ENCODE peak calls at places on chromosomes 11 and 22, in seven cellular contexts. One of them, this sample, is unnamed.

GRCh38 chr11:9267680-9268079 is 2.5 kb upstream of the DENND5A start:
- DNase-seq in fibroblast of pulmonary artery: no peak
- DNase-seq in HL-60: no peak
- DNase-seq in brain microvascular endothelial cell: no peak
- DNase-seq in gastrocnemius medialis: no peak
- DNase-seq in HFF-Myc: no peak
- DNase-seq in Peyer's patch: no peak
- DNase-seq in this sample: no peak

GRCh38 chr11:130129922-130130321 is 29.7 kb upstream of the ST14 start:
- DNase-seq in HL-60: no peak
- DNase-seq in gastrocnemius medialis: no peak
- DNase-seq in Peyer's patch: no peak
- DNase-seq in fibroblast of pulmonary artery: no peak
- DNase-seq in brain microvascular endothelial cell: no peak
- DNase-seq in HFF-Myc: no peak
- DNase-seq in this sample: no peak

GRCh38 chr11:125772834-125773505 is 5.7 kb downstream of the PATE2 start:
- DNase-seq in HFF-Myc: no peak
- DNase-seq in gastrocnemius medialis: no peak
- DNase-seq in fibroblast of pulmonary artery: peak; percentile 83
- DNase-seq in brain microvascular endothelial cell: peak; percentile 50
- DNase-seq in HL-60: no peak
- DNase-seq in Peyer's patch: no peak
- DNase-seq in this sample: peak; percentile 67

GRCh38 chr11:5136246-5136645 is 1.9 kb downstream of the OR52A5 start:
- DNase-seq in HFF-Myc: no peak
- DNase-seq in HL-60: no peak
- DNase-seq in gastrocnemius medialis: no peak
- DNase-seq in brain microvascular endothelial cell: no peak
- DNase-seq in fibroblast of pulmonary artery: no peak
- DNase-seq in Peyer's patch: no peak
- DNase-seq in this sample: no peak

GRCh38 chr22:35959121-35959800 is 69.4 kb downstream of the RBFOX2 start:
- DNase-seq in Peyer's patch: no peak
- DNase-seq in gastrocnemius medialis: no peak
- DNase-seq in HL-60: no peak
- DNase-seq in brain microvascular endothelial cell: no peak
- DNase-seq in HFF-Myc: no peak
- DNase-seq in fibroblast of pulmonary artery: no peak
- DNase-seq in this sample: no peak

GRCh38 chr11:46695345-46696211 is 4.8 kb downstream of the ARHGAP1 start:
- DNase-seq in gastrocnemius medialis: no peak
- DNase-seq in HL-60: no peak
- DNase-seq in Peyer's patch: no peak
- DNase-seq in brain microvascular endothelial cell: no peak
- DNase-seq in fibroblast of pulmonary artery: no peak
- DNase-seq in HFF-Myc: no peak
- DNase-seq in this sample: no peak

GRCh38 chr11:118791961-118792578 is 1.1 kb upstream of the DDX6 start:
- DNase-seq in Peyer's patch: peak; percentile 53
- DNase-seq in HFF-Myc: no peak
- DNase-seq in HL-60: peak; percentile 38
- DNase-seq in gastrocnemius medialis: peak; percentile 5
- DNase-seq in fibroblast of pulmonary artery: peak; percentile 11
- DNase-seq in brain microvascular endothelial cell: peak; percentile 2
- DNase-seq in this sample: no peak

GRCh38 chr11:11217555-11218286 is 135.3 kb downstream of the CSNK2A3 start:
- DNase-seq in Peyer's patch: no peak
- DNase-seq in HL-60: no peak
- DNase-seq in fibroblast of pulmonary artery: no peak
- DNase-seq in brain microvascular endothelial cell: no peak
- DNase-seq in gastrocnemius medialis: no peak
- DNase-seq in HFF-Myc: no peak
- DNase-seq in this sample: no peak

GRCh38 chr11:2214527-2215229 is 43.1 kb upstream of the TH start:
- DNase-seq in gastrocnemius medialis: no peak
- DNase-seq in fibroblast of pulmonary artery: no peak
- DNase-seq in HFF-Myc: no peak
- DNase-seq in Peyer's patch: no peak
- DNase-seq in HL-60: no peak
- DNase-seq in brain microvascular endothelial cell: no peak
- DNase-seq in this sample: no peak

GRCh38 chr11:11243258-11243789 is 109.7 kb downstream of the CSNK2A3 start:
- DNase-seq in brain microvascular endothelial cell: no peak
- DNase-seq in gastrocnemius medialis: peak; percentile 12
- DNase-seq in HL-60: no peak
- DNase-seq in HFF-Myc: no peak
- DNase-seq in Peyer's patch: no peak
- DNase-seq in fibroblast of pulmonary artery: no peak
- DNase-seq in this sample: no peak

GRCh38 chr11:96990934-96991333 is 601.1 kb downstream of the JRKL start:
- DNase-seq in HFF-Myc: no peak
- DNase-seq in brain microvascular endothelial cell: no peak
- DNase-seq in fibroblast of pulmonary artery: no peak
- DNase-seq in HL-60: no peak
- DNase-seq in Peyer's patch: no peak
- DNase-seq in gastrocnemius medialis: no peak
- DNase-seq in this sample: no peak

GRCh38 chr22:38346506-38346905 is 29.3 kb upstream of the CSNK1E start:
- DNase-seq in Peyer's patch: peak; percentile 10
- DNase-seq in gastrocnemius medialis: no peak
- DNase-seq in HFF-Myc: no peak
- DNase-seq in brain microvascular endothelial cell: no peak
- DNase-seq in HL-60: no peak
- DNase-seq in fibroblast of pulmonary artery: no peak
- DNase-seq in this sample: no peak

GRCh38 chr11:122812612-122813011 is 25.7 kb upstream of the CRTAM start:
- DNase-seq in gastrocnemius medialis: no peak
- DNase-seq in HFF-Myc: no peak
- DNase-seq in Peyer's patch: no peak
- DNase-seq in fibroblast of pulmonary artery: no peak
- DNase-seq in brain microvascular endothelial cell: no peak
- DNase-seq in HL-60: no peak
- DNase-seq in this sample: no peak

GRCh38 chr11:75423721-75424120 is 9.3 kb downstream of the KLHL35 start:
- DNase-seq in fibroblast of pulmonary artery: no peak
- DNase-seq in HFF-Myc: no peak
- DNase-seq in brain microvascular endothelial cell: no peak
- DNase-seq in HL-60: no peak
- DNase-seq in gastrocnemius medialis: no peak
- DNase-seq in Peyer's patch: no peak
- DNase-seq in this sample: no peak

GRCh38 chr11:495537-495931 is 11.5 kb downstream of the RNH1 start:
- DNase-seq in HL-60: no peak
- DNase-seq in gastrocnemius medialis: no peak
- DNase-seq in brain microvascular endothelial cell: no peak
- DNase-seq in fibroblast of pulmonary artery: no peak
- DNase-seq in HFF-Myc: no peak
- DNase-seq in Peyer's patch: no peak
- DNase-seq in this sample: no peak

GRCh38 chr22:39297490-39298193 is 21.8 kb downstream of the RPL3 start:
- DNase-seq in Peyer's patch: peak; percentile 49
- DNase-seq in HFF-Myc: no peak
- DNase-seq in HL-60: no peak
- DNase-seq in brain microvascular endothelial cell: no peak
- DNase-seq in fibroblast of pulmonary artery: no peak
- DNase-seq in gastrocnemius medialis: no peak
- DNase-seq in this sample: no peak

GRCh38 chr11:121439337-121439736 is 12.8 kb upstream of the SORL1 start:
- DNase-seq in Peyer's patch: no peak
- DNase-seq in HFF-Myc: no peak
- DNase-seq in gastrocnemius medialis: no peak
- DNase-seq in fibroblast of pulmonary artery: no peak
- DNase-seq in brain microvascular endothelial cell: no peak
- DNase-seq in HL-60: no peak
- DNase-seq in this sample: no peak

GRCh38 chr22:48710410-48710809 is 1117.3 kb downstream of the BRD1 start:
- DNase-seq in gastrocnemius medialis: no peak
- DNase-seq in HL-60: no peak
- DNase-seq in HFF-Myc: no peak
- DNase-seq in fibroblast of pulmonary artery: no peak
- DNase-seq in Peyer's patch: no peak
- DNase-seq in brain microvascular endothelial cell: no peak
- DNase-seq in this sample: no peak

GRCh38 chr11:21301981-21302380 is 632.6 kb downstream of the NELL1 start:
- DNase-seq in Peyer's patch: no peak
- DNase-seq in fibroblast of pulmonary artery: no peak
- DNase-seq in HL-60: no peak
- DNase-seq in brain microvascular endothelial cell: no peak
- DNase-seq in HFF-Myc: no peak
- DNase-seq in gastrocnemius medialis: no peak
- DNase-seq in this sample: no peak

GRCh38 chr22:20968281-20968977 is 1.4 kb downstream of the AIFM3 start:
- DNase-seq in Peyer's patch: no peak
- DNase-seq in HL-60: peak; percentile 75
- DNase-seq in brain microvascular endothelial cell: no peak
- DNase-seq in fibroblast of pulmonary artery: no peak
- DNase-seq in gastrocnemius medialis: no peak
- DNase-seq in HFF-Myc: no peak
- DNase-seq in this sample: no peak

GRCh38 chr22:44465563-44465962 is 32.5 kb downstream of the RTL6 start:
- DNase-seq in HL-60: no peak
- DNase-seq in fibroblast of pulmonary artery: no peak
- DNase-seq in HFF-Myc: no peak
- DNase-seq in Peyer's patch: no peak
- DNase-seq in brain microvascular endothelial cell: no peak
- DNase-seq in gastrocnemius medialis: no peak
- DNase-seq in this sample: no peak

GRCh38 chr11:1513326-1514296 is 27.0 kb upstream of the MOB2 start:
- DNase-seq in HL-60: no peak
- DNase-seq in gastrocnemius medialis: no peak
- DNase-seq in fibroblast of pulmonary artery: no peak
- DNase-seq in HFF-Myc: no peak
- DNase-seq in Peyer's patch: no peak
- DNase-seq in brain microvascular endothelial cell: no peak
- DNase-seq in this sample: no peak

GRCh38 chr11:19929655-19930054 is 217.0 kb downstream of the NAV2 start:
- DNase-seq in gastrocnemius medialis: no peak
- DNase-seq in HL-60: no peak
- DNase-seq in Peyer's patch: no peak
- DNase-seq in brain microvascular endothelial cell: peak; percentile 43
- DNase-seq in HFF-Myc: no peak
- DNase-seq in fibroblast of pulmonary artery: no peak
- DNase-seq in this sample: no peak

GRCh38 chr11:19933132-19933735 is 220.6 kb downstream of the NAV2 start:
- DNase-seq in HFF-Myc: no peak
- DNase-seq in fibroblast of pulmonary artery: no peak
- DNase-seq in gastrocnemius medialis: no peak
- DNase-seq in brain microvascular endothelial cell: no peak
- DNase-seq in Peyer's patch: no peak
- DNase-seq in HL-60: no peak
- DNase-seq in this sample: no peak

GRCh38 chr11:19933801-19934488 is 221.3 kb downstream of the NAV2 start:
- DNase-seq in HL-60: no peak
- DNase-seq in Peyer's patch: no peak
- DNase-seq in brain microvascular endothelial cell: no peak
- DNase-seq in fibroblast of pulmonary artery: no peak
- DNase-seq in gastrocnemius medialis: no peak
- DNase-seq in HFF-Myc: no peak
- DNase-seq in this sample: no peak

GRCh38 chr11:19931141-19931767 is 218.6 kb downstream of the NAV2 start:
- DNase-seq in Peyer's patch: no peak
- DNase-seq in brain microvascular endothelial cell: no peak
- DNase-seq in gastrocnemius medialis: no peak
- DNase-seq in fibroblast of pulmonary artery: peak; percentile 31
- DNase-seq in HL-60: no peak
- DNase-seq in HFF-Myc: peak; percentile 77
- DNase-seq in this sample: no peak

GRCh38 chr11:19931768-19932369 is 219.2 kb downstream of the NAV2 start:
- DNase-seq in gastrocnemius medialis: no peak
- DNase-seq in brain microvascular endothelial cell: no peak
- DNase-seq in fibroblast of pulmonary artery: no peak
- DNase-seq in HL-60: no peak
- DNase-seq in HFF-Myc: no peak
- DNase-seq in Peyer's patch: no peak
- DNase-seq in this sample: no peak
- H3K4me3 ChIP-seq in gastrocnemius medialis: no peak overlapping the region
- H3K4me3 ChIP-seq in brain microvascular endothelial cell: no peak overlapping the region
- H3K4me3 ChIP-seq in fibroblast of pulmonary artery: no peak overlapping the region
- H3K4me3 ChIP-seq in HL-60: no peak overlapping the region
- H3K4me3 ChIP-seq in HFF-Myc: no peak overlapping the region
- H3K4me3 ChIP-seq in Peyer's patch: no peak overlapping the region
- H3K4me3 ChIP-seq in this sample: peak overlapping the region; percentile 54

GRCh38 chr11:57322881-57323467 is 1.8 kb downstream of the TNKS1BP1 start:
- DNase-seq in HFF-Myc: no peak
- DNase-seq in gastrocnemius medialis: no peak
- DNase-seq in HL-60: no peak
- DNase-seq in Peyer's patch: no peak
- DNase-seq in brain microvascular endothelial cell: no peak
- DNase-seq in fibroblast of pulmonary artery: no peak
- DNase-seq in this sample: no peak
- TF ChIP-seq CTCF in HFF-Myc: no peak
- TF ChIP-seq CTCF in gastrocnemius medialis: no peak
- TF ChIP-seq CTCF in HL-60: no peak
- TF ChIP-seq CTCF in Peyer's patch: no peak
- TF ChIP-seq CTCF in brain microvascular endothelial cell: peak; percentile 11
- TF ChIP-seq CTCF in fibroblast of pulmonary artery: no peak
- TF ChIP-seq CTCF in this sample: no peak

GRCh38 chr11:85934599-85935169 is 79.5 kb downstream of the CCDC83 start:
- DNase-seq in brain microvascular endothelial cell: no peak
- DNase-seq in HL-60: no peak
- DNase-seq in Peyer's patch: no peak
- DNase-seq in HFF-Myc: no peak
- DNase-seq in fibroblast of pulmonary artery: no peak
- DNase-seq in gastrocnemius medialis: no peak
- DNase-seq in this sample: no peak

GRCh38 chr11:85937838-85938237 is 82.7 kb downstream of the CCDC83 start:
- DNase-seq in HFF-Myc: no peak
- DNase-seq in brain microvascular endothelial cell: no peak
- DNase-seq in Peyer's patch: no peak
- DNase-seq in gastrocnemius medialis: no peak
- DNase-seq in fibroblast of pulmonary artery: no peak
- DNase-seq in HL-60: no peak
- DNase-seq in this sample: no peak

GRCh38 chr11:85941380-85941973 is 86.3 kb downstream of the CCDC83 start:
- DNase-seq in gastrocnemius medialis: peak; percentile 32
- DNase-seq in HL-60: peak; percentile 51
- DNase-seq in fibroblast of pulmonary artery: peak; percentile 87
- DNase-seq in HFF-Myc: no peak
- DNase-seq in brain microvascular endothelial cell: peak; percentile 60
- DNase-seq in Peyer's patch: no peak
- DNase-seq in this sample: no peak

GRCh38 chr11:85935751-85936150 is 80.6 kb downstream of the CCDC83 start:
- DNase-seq in HL-60: no peak
- DNase-seq in brain microvascular endothelial cell: no peak
- DNase-seq in HFF-Myc: no peak
- DNase-seq in fibroblast of pulmonary artery: no peak
- DNase-seq in gastrocnemius medialis: no peak
- DNase-seq in Peyer's patch: no peak
- DNase-seq in this sample: no peak

GRCh38 chr11:85939099-85940015 is 84.2 kb downstream of the CCDC83 start:
- DNase-seq in fibroblast of pulmonary artery: no peak
- DNase-seq in HL-60: no peak
- DNase-seq in brain microvascular endothelial cell: no peak
- DNase-seq in HFF-Myc: no peak
- DNase-seq in gastrocnemius medialis: no peak
- DNase-seq in Peyer's patch: no peak
- DNase-seq in this sample: no peak
- H3K4me3 ChIP-seq in fibroblast of pulmonary artery: no peak overlapping the region
- H3K4me3 ChIP-seq in HL-60: no peak overlapping the region
- H3K4me3 ChIP-seq in brain microvascular endothelial cell: no peak overlapping the region
- H3K4me3 ChIP-seq in HFF-Myc: no peak overlapping the region
- H3K4me3 ChIP-seq in gastrocnemius medialis: no peak overlapping the region
- H3K4me3 ChIP-seq in Peyer's patch: no peak overlapping the region
- H3K4me3 ChIP-seq in this sample: no peak overlapping the region

GRCh38 chr22:29112102-29112501 is 39.3 kb downstream of the KREMEN1 start:
- DNase-seq in HFF-Myc: no peak
- DNase-seq in Peyer's patch: no peak
- DNase-seq in gastrocnemius medialis: no peak
- DNase-seq in brain microvascular endothelial cell: no peak
- DNase-seq in fibroblast of pulmonary artery: no peak
- DNase-seq in HL-60: no peak
- DNase-seq in this sample: no peak
- TF ChIP-seq CTCF in HFF-Myc: no peak
- TF ChIP-seq CTCF in Peyer's patch: no peak
- TF ChIP-seq CTCF in gastrocnemius medialis: no peak
- TF ChIP-seq CTCF in brain microvascular endothelial cell: no peak
- TF ChIP-seq CTCF in fibroblast of pulmonary artery: no peak
- TF ChIP-seq CTCF in HL-60: no peak
- TF ChIP-seq CTCF in this sample: no peak